ENCODE peak calls at places on chromosomes 5 and 9, in five cellular contexts. W is left ventricle myocardium inferior, S is GM23338, B is IMR-90, M is K562. E is an unnamed sample.

GRCh38 chr9:95044731-95045508 is 272.6 kb downstream of the FANCC start:
- DNase-seq in W (peak), S (peak), B (no peak), M (no peak), E (peak)

GRCh38 chr9:105832311-105832710 is 138.0 kb downstream of the TMEM38B start:
- DNase-seq in W (no peak), S (no peak), B (peak), M (no peak), E (no peak)

GRCh38 chr5:85170183-85170582 is 785.5 kb upstream of the EDIL3 start:
- DNase-seq in W (no peak), S (no peak), B (no peak), M (no peak), E (no peak)

GRCh38 chr5:173919443-173919842 is 31.3 kb downstream of the CPEB4 start:
- DNase-seq in W (no peak), S (no peak), B (peak), M (no peak), E (no peak)

GRCh38 chr5:82538339-82539034 is 260.3 kb upstream of the RPS23 start:
- DNase-seq in W (no peak), S (no peak), B (no peak), M (peak), E (no peak)

GRCh38 chr5:176608937-176609723 is 826 bp downstream of the GPRIN1 start:
- DNase-seq in W (no peak), S (no peak), B (no peak), M (no peak), E (no peak)

GRCh38 chr5:97042981-97043380 is 99.4 kb downstream of the LIX1 start:
- DNase-seq in W (no peak), S (peak), B (no peak), M (no peak), E (no peak)

GRCh38 chr5:142845402-142845901 is 75.3 kb downstream of the ARHGAP26 start:
- DNase-seq in W (peak), S (no peak), B (no peak), M (no peak), E (no peak)

GRCh38 chr5:139361821-139362429 is 20.3 kb downstream of the PAIP2 start:
- DNase-seq in W (no peak), S (no peak), B (no peak), M (no peak), E (no peak)

GRCh38 chr5:169126376-169127043 is 174.4 kb downstream of the SLIT3 start:
- DNase-seq in W (no peak), S (no peak), B (no peak), M (no peak), E (no peak)

GRCh38 chr9:35940474-35941467 is 17.2 kb downstream of the OR2S2 start:
- DNase-seq in W (no peak), S (no peak), B (no peak), M (no peak), E (no peak)

GRCh38 chr5:134245692-134246091 is 19.8 kb upstream of the PPP2CA start:
- DNase-seq in W (no peak), S (no peak), B (no peak), M (no peak), E (no peak)

DNA sequence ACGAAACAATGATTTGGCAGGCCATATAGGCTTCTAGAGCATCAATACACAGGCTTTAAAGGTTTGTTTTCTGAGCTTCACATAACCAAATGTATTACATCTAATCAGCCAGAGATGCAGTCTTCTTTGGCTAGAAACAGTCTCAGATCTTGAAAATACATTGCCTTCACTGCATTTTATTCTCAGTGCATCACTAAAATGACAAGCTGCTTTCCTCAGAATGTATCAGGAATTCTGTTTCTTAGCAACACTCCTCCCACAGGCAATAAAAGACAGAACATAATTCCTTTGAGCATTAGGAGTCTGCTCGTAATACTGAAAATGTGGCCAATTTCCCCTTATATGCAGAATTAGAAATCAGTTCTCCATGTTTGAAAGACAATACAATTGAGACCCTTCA is 36.9 kb downstream of the FEM1C start:
- DNase-seq in W (no peak), S (no peak), B (peak), M (no peak), E (no peak)
- TF ChIP-seq CTCF in W (no peak), S (no peak), B (no peak), M (no peak), E (no peak)

GRCh38 chr5:172187118-172188032 is 649 bp downstream of the STK10 start:
- DNase-seq in W (peak), S (peak), B (peak), M (peak), E (peak)

GRCh38 chr5:172186114-172186695 is 1.8 kb downstream of the STK10 start:
- DNase-seq in W (no peak), S (no peak), B (no peak), M (no peak), E (no peak)

GRCh38 chr5:172182291-172182690 is 5.7 kb downstream of the STK10 start:
- DNase-seq in W (no peak), S (no peak), B (no peak), M (no peak), E (no peak)

GRCh38 chr5:172183881-172184280 is 4.1 kb downstream of the STK10 start:
- DNase-seq in W (no peak), S (no peak), B (no peak), M (no peak), E (no peak)

DNA sequence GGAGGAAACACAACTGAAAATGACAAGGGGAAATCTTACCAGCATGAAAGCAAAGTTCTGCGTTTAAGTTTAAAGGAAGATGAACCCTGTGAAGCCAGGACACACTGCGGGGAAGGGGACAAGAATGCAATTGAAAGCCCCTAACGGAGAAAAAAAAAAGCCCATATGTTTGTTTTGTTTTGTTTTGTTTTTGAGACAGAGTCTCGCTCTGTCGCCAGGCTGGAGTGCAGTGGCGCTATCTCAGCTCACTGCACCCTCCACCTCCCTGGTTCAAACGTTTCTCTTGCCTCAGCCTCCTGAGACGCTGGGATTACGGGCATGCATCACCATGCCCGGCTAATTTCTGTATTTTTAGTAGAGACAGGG is 2.9 kb downstream of the STK10 start:
- DNase-seq in W (no peak), S (no peak), B (no peak), M (no peak), E (no peak)
- H3K27ac ChIP-seq in W (peak), S (no peak), B (no peak), M (no peak), E (peak)

GRCh38 chr9:92373167-92373566 is 31.2 kb downstream of the OGN start:
- DNase-seq in W (no peak), S (no peak), B (no peak), M (no peak), E (no peak)
- TF ChIP-seq CTCF in W (no peak), S (no peak), B (no peak), M (no peak), E (no peak)

GRCh38 chr5:122394313-122394712 is 82.3 kb downstream of the SNCAIP start:
- DNase-seq in W (no peak), S (no peak), B (peak), M (no peak), E (no peak)
- H3K27ac ChIP-seq in W (no peak), S (no peak), B (peak), M (no peak), E (no peak)

DNA sequence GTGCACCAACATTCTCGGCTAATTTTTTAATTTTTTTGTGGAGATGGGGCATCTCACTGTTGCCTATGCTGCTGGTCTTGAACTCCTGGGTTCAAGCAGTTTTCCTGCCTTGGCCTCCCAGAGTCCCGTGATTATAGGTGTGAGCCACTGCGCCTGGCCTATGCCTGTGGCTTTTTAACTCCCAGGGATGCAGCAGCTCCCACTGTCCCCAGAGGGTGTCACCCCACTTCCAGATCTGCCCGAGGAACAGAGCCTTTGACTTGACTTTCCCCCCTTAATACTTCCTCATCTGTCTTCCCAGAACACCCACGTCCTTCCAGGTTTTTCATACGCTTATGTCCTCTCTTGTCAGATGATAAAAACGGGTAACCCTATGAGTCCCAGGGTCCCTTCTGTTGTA is 7.6 kb upstream of the PRRC2B start:
- DNase-seq in W (no peak), S (no peak), B (no peak), M (no peak), E (no peak)
- TF ChIP-seq CTCF in W (no peak), S (no peak), B (no peak), M (no peak), E (no peak)

DNA sequence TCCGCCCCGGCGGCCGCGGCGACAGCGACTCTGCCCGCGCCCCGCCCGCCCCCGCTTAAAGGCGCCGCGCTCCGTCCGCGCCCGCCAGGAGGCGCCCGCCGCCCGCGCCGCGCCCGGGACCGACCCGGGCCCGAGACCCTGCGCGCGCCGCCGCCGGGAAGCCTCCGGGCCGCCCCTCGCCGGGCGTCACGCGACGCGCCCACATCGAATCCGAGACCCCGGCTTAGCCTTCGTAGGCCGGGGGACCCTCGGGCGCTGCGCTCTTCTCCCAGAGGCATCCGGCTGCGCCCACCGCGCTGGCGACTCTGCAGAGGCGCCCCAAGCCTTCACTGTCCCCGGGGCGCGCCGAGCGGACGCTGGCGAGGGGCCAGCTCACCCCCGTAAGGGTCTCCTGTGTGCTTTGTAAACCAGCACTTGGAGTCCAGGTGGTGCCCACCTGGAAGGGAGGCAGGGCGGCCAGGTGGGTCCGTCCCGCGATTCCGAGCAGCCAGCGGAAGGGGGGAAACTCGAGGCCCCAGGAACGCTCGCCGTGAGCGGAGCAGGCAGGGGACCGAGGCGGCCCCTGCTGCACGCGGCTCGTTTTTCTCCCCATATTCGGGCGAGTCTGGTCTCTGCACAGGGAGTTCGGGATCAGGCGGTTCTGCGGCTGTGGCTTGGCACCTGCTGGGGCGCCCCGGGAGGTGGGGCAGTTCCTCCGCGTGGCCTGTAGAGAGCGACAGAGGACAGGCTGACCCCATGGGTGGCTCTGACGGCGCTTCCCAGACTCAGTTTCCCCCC is 432 bp upstream of the ABCA2 start:
- DNase-seq in W (peak), S (peak), B (peak), M (peak), E (no peak)
- H3K27ac ChIP-seq in W (peak), S (no peak), B (no peak), M (peak), E (peak)

GRCh38 chr9:3012245-3012644 is 168.3 kb upstream of the PUM3 start:
- DNase-seq in W (no peak), S (no peak), B (no peak), M (no peak), E (no peak)

GRCh38 chr9:3007331-3007730 is 163.4 kb upstream of the PUM3 start:
- DNase-seq in W (no peak), S (no peak), B (no peak), M (no peak), E (no peak)

GRCh38 chr9:3008091-3008490 is 164.2 kb upstream of the PUM3 start:
- DNase-seq in W (no peak), S (peak), B (no peak), M (no peak), E (no peak)

GRCh38 chr9:3014164-3014563 is 170.3 kb upstream of the PUM3 start:
- DNase-seq in W (no peak), S (no peak), B (no peak), M (no peak), E (no peak)

DNA sequence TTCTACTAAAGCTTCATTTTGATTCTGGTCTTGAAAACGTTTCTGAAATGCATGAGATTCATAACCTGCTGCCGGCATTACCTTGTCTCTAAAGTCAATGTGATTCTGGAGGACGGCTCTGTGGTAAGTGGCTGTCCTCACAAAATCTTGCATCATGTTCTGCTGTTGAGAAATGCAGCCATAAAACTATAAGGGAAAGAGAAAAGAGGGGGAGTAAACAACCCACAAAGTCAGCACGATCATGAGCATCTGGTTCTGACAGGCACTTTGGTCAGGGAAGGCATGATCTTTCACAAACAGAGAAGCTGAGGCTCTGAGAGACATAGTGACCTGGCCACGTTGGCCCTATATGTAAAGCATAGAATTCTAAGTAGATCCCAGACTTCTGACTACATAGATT is 168.9 kb upstream of the PUM3 start:
- DNase-seq in W (no peak), S (no peak), B (no peak), M (no peak), E (no peak)
- TF ChIP-seq CTCF in W (no peak), S (no peak), B (no peak), M (no peak), E (no peak)